ENCODE peak calls at places on chromosomes 3 and 15, in six cellular contexts. P is A673; I is colonic mucosa; F is cardiac muscle cell; E is hepatocyte; Z is CD8-positive, alpha-beta memory T cell. A is an unnamed sample.

GRCh38 chr3:69411331-69411730 is 25.4 kb upstream of the FRMD4B start:
- DNase-seq in P (peak; percentile 2), E (no peak), F (peak; percentile 31), I (no peak), Z (no peak), A (no peak)

GRCh38 chr15:29883126-29883525 is 60.9 kb upstream of the TJP1 start:
- DNase-seq in E (no peak), P (no peak), Z (no peak), F (no peak), I (no peak), A (peak; percentile 88)

GRCh38 chr3:123719785-123720531 is 135.1 kb upstream of the HACD2 start:
- DNase-seq in P (peak; percentile 33), I (no peak), F (no peak), Z (no peak), E (no peak), A (no peak)

GRCh38 chr15:91472316-91472756 is 372.3 kb downstream of the SV2B start:
- DNase-seq in E (no peak), F (no peak), Z (no peak), I (no peak), P (no peak), A (no peak)

GRCh38 chr15:98712845-98713584 is 64.7 kb downstream of the IGF1R start:
- DNase-seq in E (no peak), Z (no peak), I (no peak), F (no peak), P (no peak), A (no peak)

GRCh38 chr15:52164631-52165265 is 26.4 kb downstream of the GNB5 start:
- DNase-seq in P (no peak), F (peak; percentile 30), E (no peak), Z (no peak), I (no peak), A (peak; percentile 66)

GRCh38 chr3:50486219-50486888 is 17.1 kb downstream of the CACNA2D2 start:
- DNase-seq in P (no peak), E (no peak), I (no peak), Z (no peak), F (no peak), A (no peak)

GRCh38 chr15:69307939-69308338 is 9.2 kb downstream of the PAQR5 start:
- DNase-seq in F (no peak), E (no peak), Z (no peak), P (no peak), I (no peak), A (no peak)

GRCh38 chr15:90813796-90814192 is 54.6 kb upstream of the FURIN start:
- DNase-seq in I (no peak), Z (no peak), P (no peak), F (no peak), E (no peak), A (no peak)

GRCh38 chr15:82093774-82094211 is 48.0 kb upstream of the MEX3B start:
- DNase-seq in E (no peak), I (no peak), Z (no peak), F (peak; percentile 94), P (peak; percentile 18), A (no peak)

GRCh38 chr3:130787422-130788068 is 40.9 kb upstream of the PIK3R4 start:
- DNase-seq in Z (no peak), P (no peak), F (no peak), I (no peak), E (no peak), A (no peak)

GRCh38 chr15:68930268-68931022 is at the start of gene SPESP1:
- DNase-seq in I (peak; percentile 76), Z (peak; percentile 50), F (peak; percentile 76), E (no peak), P (no peak), A (no peak)

GRCh38 chr15:64247906-64248541 is 85.2 kb upstream of the PPIB start:
- DNase-seq in F (peak; percentile 94), E (peak; percentile 79), I (peak; percentile 41), Z (no peak), P (peak; percentile 74), A (peak; percentile 95)

GRCh38 chr3:149152420-149152819 is 23.0 kb downstream of the HPS3 start:
- DNase-seq in P (no peak), I (no peak), Z (no peak), E (no peak), F (peak; percentile 62), A (peak; percentile 62)

GRCh38 chr3:49339593-49339946 is 283 bp downstream of the USP4 start:
- DNase-seq in F (no peak), Z (peak; percentile 10), E (peak; percentile 63), P (no peak), I (peak; percentile 49), A (peak; percentile 79)

GRCh38 chr15:25169318-25169717 is 214.5 kb downstream of the SNRPN start:
- DNase-seq in I (no peak), E (peak; percentile 1), P (no peak), Z (no peak), F (no peak), A (no peak)

DNA sequence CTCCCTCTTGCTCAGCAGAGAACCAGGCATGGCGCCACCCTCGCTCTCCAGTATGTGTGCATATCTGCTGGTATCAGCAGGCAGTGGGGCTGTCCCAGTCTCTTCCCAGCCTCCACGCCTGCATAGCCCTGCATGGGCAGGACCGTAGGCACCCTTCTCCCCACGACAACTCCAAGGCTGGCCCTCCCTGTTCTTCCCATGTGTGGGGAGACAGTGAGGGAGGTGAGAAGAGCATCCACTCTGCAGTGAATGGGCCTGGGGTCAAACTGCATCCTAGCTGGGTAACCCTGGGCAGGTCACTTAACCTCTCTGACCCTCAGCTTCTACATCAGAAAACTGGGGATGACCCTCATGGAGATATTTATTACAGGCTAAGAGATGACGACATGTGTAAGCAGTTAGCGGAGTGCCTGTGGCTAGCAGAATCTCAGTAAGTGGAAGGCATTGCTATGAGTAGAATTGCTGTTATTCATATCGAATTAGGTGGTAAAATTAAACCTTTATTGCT is 13.3 kb upstream of the SSUH2 start:
- DNase-seq in I (no peak), Z (no peak), E (no peak), P (no peak), F (peak; percentile 22), A (no peak)
- H3K27ac ChIP-seq in I (no peak overlapping the region), Z (no peak overlapping the region), E (peak overlapping the region; percentile 92), P (no peak overlapping the region), F (peak overlapping the region; percentile 95), A (no peak overlapping the region)

DNA sequence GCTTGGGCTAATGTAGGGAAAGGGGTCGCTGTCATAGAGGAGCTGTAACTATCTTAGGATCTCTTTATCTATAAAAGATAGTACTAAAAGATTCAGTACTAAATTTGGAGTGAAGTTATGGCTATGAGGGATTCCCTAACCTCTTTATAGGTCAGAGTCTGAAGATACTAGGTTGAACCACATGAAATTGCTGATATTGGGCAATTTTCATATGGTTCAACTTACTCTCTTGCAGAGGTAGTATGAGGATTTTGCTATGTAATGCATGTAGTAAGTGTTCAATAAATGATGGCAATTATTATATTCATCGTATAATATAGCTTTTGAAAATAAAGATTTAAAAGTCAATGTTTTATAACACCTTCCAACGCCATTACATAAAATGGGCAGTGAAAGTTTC is 1.9 kb upstream of the TFDP2 start:
- DNase-seq in F (no peak), I (no peak), P (no peak), E (no peak), Z (no peak), A (no peak)
- H3K4me3 ChIP-seq in F (no peak overlapping the region), I (no peak overlapping the region), P (no peak overlapping the region), E (no peak overlapping the region), Z (no peak overlapping the region), A (no peak overlapping the region)

DNA sequence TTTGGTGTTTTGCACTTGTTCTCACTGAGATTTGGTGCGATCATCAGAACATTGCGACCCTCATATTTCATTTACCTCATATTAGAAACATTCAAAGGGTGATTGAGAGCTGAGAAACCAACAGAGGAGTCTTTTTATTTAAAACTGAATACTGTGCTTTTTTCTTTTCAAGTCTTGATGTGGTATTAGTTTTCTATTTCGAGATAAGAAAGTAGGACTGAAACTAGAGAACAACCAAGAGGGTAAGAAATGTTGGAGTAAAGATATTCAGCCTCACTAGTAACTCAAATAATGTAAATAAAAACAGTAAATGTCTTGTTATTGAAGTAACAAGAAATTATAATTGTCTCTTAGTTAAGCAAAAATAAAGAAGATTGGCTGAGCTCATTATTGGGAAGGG is 26.5 kb downstream of the EFHB start:
- DNase-seq in P (no peak), F (no peak), I (no peak), Z (no peak), E (no peak), A (no peak)
- H3K27ac ChIP-seq in P (no peak overlapping the region), F (no peak overlapping the region), I (no peak overlapping the region), Z (no peak overlapping the region), E (no peak overlapping the region), A (no peak overlapping the region)

GRCh38 chr3:142210608-142211007 is 14.8 kb downstream of the GK5 start:
- DNase-seq in I (no peak), E (no peak), P (no peak), Z (no peak), F (peak; percentile 63), A (no peak)

GRCh38 chr3:142211034-142211433 is 14.4 kb downstream of the GK5 start:
- DNase-seq in E (no peak), F (peak; percentile 50), P (peak; percentile 45), I (no peak), Z (no peak), A (peak; percentile 68)

GRCh38 chr3:142213298-142213697 is 12.1 kb downstream of the GK5 start:
- DNase-seq in P (no peak), I (no peak), E (peak; percentile 19), Z (no peak), F (peak; percentile 95), A (no peak)

GRCh38 chr3:142209655-142210054 is 15.7 kb downstream of the GK5 start:
- DNase-seq in F (peak; percentile 96), Z (no peak), E (peak; percentile 51), I (peak; percentile 54), P (peak; percentile 81), A (no peak)

DNA sequence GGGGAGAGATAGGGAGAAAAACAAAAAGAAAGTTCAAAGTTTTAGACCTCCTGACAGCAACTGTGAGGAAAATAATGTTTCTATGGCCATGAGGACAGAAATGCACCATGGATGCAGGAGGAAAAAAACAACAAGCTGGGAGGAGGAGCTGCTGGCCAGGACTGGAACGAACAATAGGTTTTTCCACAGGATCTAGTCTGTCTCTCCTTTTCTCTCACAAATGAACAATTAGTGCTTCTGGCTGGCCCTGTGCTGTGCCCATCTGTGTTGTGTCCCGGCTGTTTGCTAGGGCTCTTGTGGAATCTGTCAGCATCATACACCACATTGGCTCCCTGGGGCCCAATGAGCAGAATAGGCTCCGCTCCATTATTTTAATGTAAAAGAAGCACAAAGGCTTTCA is 15.2 kb downstream of the GK5 start:
- DNase-seq in Z (no peak), I (no peak), F (peak; percentile 68), P (no peak), E (no peak), A (no peak)
- H3K4me3 ChIP-seq in Z (no peak overlapping the region), I (no peak overlapping the region), F (no peak overlapping the region), P (no peak overlapping the region), E (no peak overlapping the region), A (no peak overlapping the region)